ENCODE peak calls at places on chromosomes 11 and 22, in five cellular contexts. One of them, this sample, is unnamed.

GRCh38 chr11:130371004-130371590 is 56.4 kb upstream of the ZBTB44 start:
- DNase-seq in HCT116: no peak
- DNase-seq in H1: no peak
- DNase-seq in HepG2: no peak
- DNase-seq in K562: no peak
- DNase-seq in this sample: no peak

GRCh38 chr11:86062719-86063118 is 6.2 kb downstream of the PICALM start:
- DNase-seq in HCT116: no peak
- DNase-seq in H1: no peak
- DNase-seq in HepG2: no peak
- DNase-seq in K562: no peak
- DNase-seq in this sample: no peak

GRCh38 chr11:35847473-35847872 is 96.4 kb upstream of the LDLRAD3 start:
- DNase-seq in HCT116: no peak
- DNase-seq in H1: no peak
- DNase-seq in HepG2: no peak
- DNase-seq in K562: no peak
- DNase-seq in this sample: no peak

GRCh38 chr11:130527648-130528300 is 79.3 kb downstream of the ADAMTS15 start:
- DNase-seq in HCT116: no peak
- DNase-seq in H1: no peak
- DNase-seq in HepG2: no peak
- DNase-seq in K562: no peak
- DNase-seq in this sample: no peak

GRCh38 chr11:13008625-13009475 is at the start of gene RASSF10:
- DNase-seq in HCT116: no peak
- DNase-seq in H1: peak
- DNase-seq in HepG2: no peak
- DNase-seq in K562: no peak
- DNase-seq in this sample: no peak

GRCh38 chr11:34449013-34449412 is 10.3 kb downstream of the CAT start:
- DNase-seq in HCT116: no peak
- DNase-seq in H1: no peak
- DNase-seq in HepG2: no peak
- DNase-seq in K562: no peak
- DNase-seq in this sample: no peak

GRCh38 chr11:72821221-72821919 is 7.2 kb downstream of the ATG16L2 start:
- DNase-seq in HCT116: no peak
- DNase-seq in H1: no peak
- DNase-seq in HepG2: no peak
- DNase-seq in K562: peak
- DNase-seq in this sample: no peak

GRCh38 chr11:111392552-111392951 is 13.5 kb upstream of the POU2AF1 start:
- DNase-seq in HCT116: no peak
- DNase-seq in H1: no peak
- DNase-seq in HepG2: no peak
- DNase-seq in K562: no peak
- DNase-seq in this sample: no peak

GRCh38 chr11:65927904-65928397 is 8.7 kb downstream of the DRAP1 start:
- DNase-seq in HCT116: no peak
- DNase-seq in H1: no peak
- DNase-seq in HepG2: no peak
- DNase-seq in K562: peak
- DNase-seq in this sample: no peak

GRCh38 chr22:27406389-27406861 is 395.1 kb downstream of the MN1 start:
- DNase-seq in HCT116: no peak
- DNase-seq in H1: no peak
- DNase-seq in HepG2: no peak
- DNase-seq in K562: no peak
- DNase-seq in this sample: no peak

GRCh38 chr11:33633251-33634003 is 67.2 kb downstream of the C11orf91 start:
- DNase-seq in HCT116: peak
- DNase-seq in H1: peak
- DNase-seq in HepG2: peak
- DNase-seq in K562: no peak
- DNase-seq in this sample: peak

GRCh38 chr11:58576792-58577440 is 1.3 kb upstream of the LPXN start:
- DNase-seq in HCT116: no peak
- DNase-seq in H1: no peak
- DNase-seq in HepG2: peak
- DNase-seq in K562: no peak
- DNase-seq in this sample: peak

GRCh38 chr22:44583076-44583760 is 85.2 kb upstream of the RTL6 start:
- DNase-seq in HCT116: no peak
- DNase-seq in H1: no peak
- DNase-seq in HepG2: no peak
- DNase-seq in K562: no peak
- DNase-seq in this sample: no peak

DNA sequence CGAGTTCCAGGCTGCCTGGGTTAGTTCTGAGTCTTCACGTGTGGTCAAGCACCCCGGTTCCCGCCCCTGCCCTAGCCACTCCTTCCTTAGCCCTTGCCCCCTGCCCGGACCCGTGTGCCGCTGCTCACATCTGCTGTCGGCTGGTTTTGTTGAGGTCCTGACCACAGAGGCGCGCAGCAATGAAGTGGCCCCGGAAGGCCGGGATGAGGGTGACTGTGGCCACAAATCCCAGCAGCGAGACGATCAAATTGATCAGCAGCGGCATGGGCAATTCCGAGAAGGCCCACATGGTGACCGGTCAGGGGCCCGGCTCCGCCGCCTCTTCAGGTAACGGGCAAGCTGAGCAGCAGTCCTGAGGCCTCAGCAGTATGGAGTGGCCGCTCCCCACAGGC is 290 bp downstream of the DPAGT1 start:
- DNase-seq in HCT116: no peak
- DNase-seq in H1: no peak
- DNase-seq in HepG2: peak
- DNase-seq in K562: peak
- DNase-seq in this sample: no peak
- TF ChIP-seq SIN3A in HCT116: no peak
- TF ChIP-seq SIN3A in H1: peak
- TF ChIP-seq SIN3A in HepG2: no peak
- TF ChIP-seq SIN3A in K562: no peak
- TF ChIP-seq SIN3A in this sample: peak

DNA sequence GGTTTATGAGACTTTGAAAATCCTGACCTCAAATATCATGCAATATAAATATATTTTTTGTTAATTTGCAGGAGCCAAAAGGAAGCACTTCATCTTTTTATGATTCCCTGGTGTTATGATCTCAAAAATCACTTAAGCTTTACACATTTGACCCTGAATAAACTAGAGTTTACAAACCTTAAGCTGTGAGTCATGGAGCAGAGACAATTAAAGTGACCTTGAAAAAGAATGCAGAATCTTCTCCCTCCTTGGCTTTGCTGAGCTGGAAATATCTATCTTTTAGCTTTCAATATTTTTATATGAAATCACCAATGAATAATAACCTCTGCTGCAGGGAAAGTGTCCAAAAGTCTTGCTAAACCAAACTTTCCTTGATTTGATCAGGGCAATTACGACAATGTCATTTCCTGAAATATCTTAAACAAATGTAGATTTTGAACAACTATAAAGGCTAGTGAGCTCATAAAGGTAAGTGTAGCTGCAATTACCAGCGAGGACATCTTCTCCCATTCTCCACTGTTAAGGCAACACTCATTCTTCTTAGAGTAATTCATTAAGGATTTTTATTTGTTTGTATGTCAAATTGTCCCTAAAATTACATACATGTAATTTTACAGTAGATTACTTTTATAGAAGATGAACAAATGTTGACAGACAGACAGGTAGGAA is 747.0 kb upstream of the LUZP2 start:
- DNase-seq in HCT116: no peak
- DNase-seq in H1: no peak
- DNase-seq in HepG2: no peak
- DNase-seq in K562: no peak
- DNase-seq in this sample: no peak
- TF ChIP-seq SIN3A in HCT116: no peak
- TF ChIP-seq SIN3A in H1: no peak
- TF ChIP-seq SIN3A in HepG2: no peak
- TF ChIP-seq SIN3A in K562: no peak
- TF ChIP-seq SIN3A in this sample: no peak

DNA sequence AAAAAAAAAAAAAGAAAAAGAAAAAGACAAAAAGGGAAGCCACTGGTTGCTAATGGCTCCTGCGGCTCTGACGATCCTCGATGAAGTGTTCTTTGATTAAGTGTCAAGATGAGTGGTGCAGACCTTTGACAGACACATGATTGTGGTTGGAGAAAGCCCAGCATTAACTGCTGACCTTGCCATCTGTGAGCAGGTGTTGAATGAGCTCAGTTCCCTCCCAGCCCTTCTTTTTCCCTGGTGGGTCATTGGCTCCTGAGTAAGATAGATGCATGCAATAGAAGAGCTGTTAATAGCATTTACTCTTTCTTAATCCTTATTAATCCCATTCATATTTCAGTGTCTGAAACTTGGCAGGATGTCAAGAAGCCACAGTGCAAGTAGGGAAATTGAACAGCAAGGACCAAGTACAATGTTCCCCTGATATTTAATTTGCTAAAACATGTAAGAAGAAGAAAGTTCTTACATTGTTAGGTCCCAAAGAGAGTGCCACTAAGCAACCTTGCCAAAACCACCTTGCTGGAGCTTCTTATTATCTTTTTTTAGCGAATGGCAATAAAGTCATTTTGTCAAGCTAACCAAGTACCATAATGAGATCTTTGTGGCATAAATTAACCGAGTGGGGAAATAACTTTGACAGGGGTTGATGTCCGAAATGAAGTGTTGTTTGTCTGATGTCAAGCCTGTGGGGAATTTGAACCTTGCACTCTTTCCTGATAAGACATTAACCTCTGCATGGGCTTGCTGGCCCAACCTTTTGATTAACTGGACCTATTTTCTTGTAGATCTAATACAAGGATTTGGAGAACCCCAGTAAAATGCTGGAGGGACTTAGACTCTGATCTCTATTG is 113.7 kb downstream of the PTPRJ start:
- DNase-seq in HCT116: no peak
- DNase-seq in H1: no peak
- DNase-seq in HepG2: peak
- DNase-seq in K562: no peak
- DNase-seq in this sample: no peak
- TF ChIP-seq SIN3A in HCT116: no peak
- TF ChIP-seq SIN3A in H1: no peak
- TF ChIP-seq SIN3A in HepG2: no peak
- TF ChIP-seq SIN3A in K562: no peak
- TF ChIP-seq SIN3A in this sample: no peak

GRCh38 chr11:706439-706956 is 467 bp downstream of the EPS8L2 start:
- DNase-seq in HCT116: no peak
- DNase-seq in H1: no peak
- DNase-seq in HepG2: no peak
- DNase-seq in K562: peak
- DNase-seq in this sample: no peak

GRCh38 chr11:707817-708420 is 1.9 kb downstream of the EPS8L2 start:
- DNase-seq in HCT116: no peak
- DNase-seq in H1: no peak
- DNase-seq in HepG2: peak
- DNase-seq in K562: no peak
- DNase-seq in this sample: no peak

GRCh38 chr11:706957-707816 is 1.2 kb downstream of the EPS8L2 start:
- DNase-seq in HCT116: no peak
- DNase-seq in H1: no peak
- DNase-seq in HepG2: peak
- DNase-seq in K562: peak
- DNase-seq in this sample: no peak

GRCh38 chr11:709109-709997 is 3.3 kb downstream of the EPS8L2 start:
- DNase-seq in HCT116: no peak
- DNase-seq in H1: no peak
- DNase-seq in HepG2: no peak
- DNase-seq in K562: no peak
- DNase-seq in this sample: no peak

GRCh38 chr11:708511-708910 is 2.5 kb downstream of the EPS8L2 start:
- DNase-seq in HCT116: no peak
- DNase-seq in H1: no peak
- DNase-seq in HepG2: no peak
- DNase-seq in K562: no peak
- DNase-seq in this sample: no peak
- TF ChIP-seq SIN3A in HCT116: no peak
- TF ChIP-seq SIN3A in H1: no peak
- TF ChIP-seq SIN3A in HepG2: no peak
- TF ChIP-seq SIN3A in K562: no peak
- TF ChIP-seq SIN3A in this sample: no peak

GRCh38 chr11:80846442-80846841 is 1405.6 kb upstream of the TENM4 start:
- DNase-seq in HCT116: no peak
- DNase-seq in H1: no peak
- DNase-seq in HepG2: no peak
- DNase-seq in K562: no peak
- DNase-seq in this sample: no peak
- TF ChIP-seq SIN3A in HCT116: no peak
- TF ChIP-seq SIN3A in H1: no peak
- TF ChIP-seq SIN3A in HepG2: no peak
- TF ChIP-seq SIN3A in K562: no peak
- TF ChIP-seq SIN3A in this sample: no peak

DNA sequence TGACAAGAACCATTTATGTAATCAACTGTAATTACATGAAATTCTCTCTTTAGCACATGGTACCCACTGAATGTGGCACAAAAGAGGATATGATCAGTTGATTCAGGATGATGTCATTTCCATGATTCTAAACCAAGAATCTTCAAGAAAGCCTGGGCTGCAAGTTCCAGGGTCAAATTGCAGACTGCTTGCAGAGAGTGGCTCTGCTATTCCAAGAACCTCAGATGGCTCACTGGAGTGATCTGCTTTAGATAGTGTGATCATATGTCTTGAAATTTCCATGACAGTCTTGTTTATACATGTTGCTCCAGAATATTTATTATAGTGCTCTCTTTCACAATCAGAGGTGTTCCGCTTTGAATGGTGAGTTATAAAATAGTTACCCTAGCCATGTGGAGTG is 188.2 kb downstream of the ETS1 start:
- DNase-seq in HCT116: no peak
- DNase-seq in H1: no peak
- DNase-seq in HepG2: no peak
- DNase-seq in K562: no peak
- DNase-seq in this sample: no peak
- TF ChIP-seq SIN3A in HCT116: no peak
- TF ChIP-seq SIN3A in H1: no peak
- TF ChIP-seq SIN3A in HepG2: no peak
- TF ChIP-seq SIN3A in K562: no peak
- TF ChIP-seq SIN3A in this sample: no peak

GRCh38 chr22:49918911-49919881 is 762 bp downstream of the CRELD2 start:
- DNase-seq in HCT116: no peak
- DNase-seq in H1: no peak
- DNase-seq in HepG2: no peak
- DNase-seq in K562: peak
- DNase-seq in this sample: no peak
- TF ChIP-seq SIN3A in HCT116: no peak
- TF ChIP-seq SIN3A in H1: no peak
- TF ChIP-seq SIN3A in HepG2: no peak
- TF ChIP-seq SIN3A in K562: no peak
- TF ChIP-seq SIN3A in this sample: no peak